ENCODE peak calls at places on chromosomes 13 and 19, in five cellular contexts. X is progenitor cell of endocrine pancreas; K is Caco-2; D is activated CD4-positive, alpha-beta T cell treated with anti-CD3 and anti-CD28 coated beads, Interleukin-2, amount 50 U/mL, for 48 hours; G is glutamatergic neuron. A is an unnamed sample.

GRCh38 chr13:74133657-74134201 is 475 bp downstream of the KLF12 start:
- DNase-seq in X (peak), G (peak), D (peak), K (peak), A (no peak)

GRCh38 chr13:75889427-75889826 is 253.3 kb downstream of the LMO7 start:
- DNase-seq in X (no peak), D (no peak), G (no peak), K (no peak), A (no peak)

GRCh38 chr19:33310606-33311325 is 8.4 kb upstream of the CEBPA start:
- DNase-seq in G (no peak), D (no peak), X (no peak), K (peak), A (peak)

GRCh38 chr13:101757446-101758039 is 305.1 kb downstream of the ITGBL1 start:
- DNase-seq in D (no peak), X (no peak), K (no peak), G (no peak), A (no peak)

GRCh38 chr13:45510671-45511070 is 45.9 kb downstream of the COG3 start:
- DNase-seq in X (no peak), G (no peak), K (no peak), D (no peak), A (no peak)

GRCh38 chr19:15320118-15320517 is 12.2 kb downstream of the BRD4 start:
- DNase-seq in D (no peak), X (no peak), K (no peak), G (no peak), A (no peak)

GRCh38 chr19:15432018-15432494 is 13.3 kb upstream of the AKAP8L start:
- DNase-seq in D (peak), G (no peak), X (no peak), K (no peak), A (no peak)

GRCh38 chr13:18936104-18936503 is 245.5 kb downstream of the TUBA3C start:
- DNase-seq in X (no peak), D (no peak), K (no peak), G (no peak), A (no peak)

GRCh38 chr13:92175330-92175729 is 776.9 kb downstream of the GPC5 start:
- DNase-seq in K (peak), X (no peak), G (peak), D (no peak), A (no peak)

GRCh38 chr13:95231393-95231792 is 69.9 kb downstream of the ABCC4 start:
- DNase-seq in X (no peak), D (no peak), G (no peak), K (no peak), A (no peak)

GRCh38 chr19:13077233-13077632 is 25.4 kb downstream of the LYL1 start:
- DNase-seq in D (no peak), K (no peak), G (peak), X (no peak), A (no peak)

GRCh38 chr19:5691205-5691929 is 1.3 kb downstream of the RPL36 start:
- DNase-seq in D (peak), G (no peak), X (no peak), K (no peak), A (peak)

GRCh38 chr19:42155796-42156195 is 23.6 kb upstream of the POU2F2 start:
- DNase-seq in D (no peak), G (no peak), X (no peak), K (no peak), A (no peak)

GRCh38 chr13:35990196-35990595 is 141.0 kb downstream of the DCLK1 start:
- DNase-seq in K (no peak), X (no peak), G (no peak), D (no peak), A (no peak)

GRCh38 chr19:57887195-57887941 is 1.5 kb downstream of the ZNF814 start:
- DNase-seq in X (no peak), D (no peak), G (no peak), K (no peak), A (no peak)

GRCh38 chr19:2528543-2529173 is 52.7 kb downstream of the GADD45B start:
- DNase-seq in G (no peak), K (peak), D (no peak), X (no peak), A (no peak)

GRCh38 chr13:51246411-51247298 is 24.5 kb downstream of the FAM124A start:
- DNase-seq in G (no peak), K (no peak), D (no peak), X (no peak), A (no peak)

GRCh38 chr19:18742324-18742723 is 48.8 kb downstream of the COMP start:
- DNase-seq in D (no peak), K (no peak), X (no peak), G (no peak), A (no peak)

A was measured in mesenteric fat pad.